ENCODE peak calls at places on chromosomes 3 and 15, in six cellular contexts. R is HFF-Myc; N is stimulated activated naive CD8-positive, alpha-beta T cell treated with anti-CD3 and anti-CD28 coated beads, Interleukin-15, Interleukin-2, amounts not matched to agents 100 U/mL and 50 U/mL, for 24 hours; I is HTR-8/SVneo; F is HFFc6; C is AG04450. U is an unnamed sample.

GRCh38 chr3:111967071-111967470 is 11.8 kb upstream of the ABHD10 start:
- DNase-seq in R (no peak), N (no peak), I (no peak), F (no peak), C (no peak), U (no peak)

GRCh38 chr3:141051641-141052569 is 758 bp downstream of the SPSB4 start:
- DNase-seq in R (no peak), N (no peak), I (peak; percentile 48), F (no peak), C (no peak), U (no peak)

GRCh38 chr15:55151621-55152020 is 45.1 kb downstream of the RSL24D1 start:
- DNase-seq in R (no peak), N (no peak), I (no peak), F (no peak), C (no peak), U (no peak)

GRCh38 chr3:181292984-181293383 is 303.4 kb upstream of the DNAJC19 start:
- DNase-seq in R (no peak), N (no peak), I (no peak), F (no peak), C (no peak), U (peak; percentile 39)

GRCh38 chr3:107699682-107700081 is 176.9 kb downstream of the BBX start:
- DNase-seq in R (no peak), N (no peak), I (no peak), F (peak; percentile 14), C (no peak), U (no peak)

GRCh38 chr3:10599444-10599843 is 94.1 kb upstream of the ATP2B2 start:
- DNase-seq in R (no peak), N (no peak), I (no peak), F (no peak), C (no peak), U (no peak)

GRCh38 chr15:70852501-70853269 is 1.3 kb downstream of the LARP6 start:
- DNase-seq in R (no peak), N (no peak), I (no peak), F (peak; percentile 86), C (no peak), U (peak; percentile 57)

GRCh38 chr3:185583925-185584324 is 2.2 kb upstream of the SENP2 start:
- DNase-seq in R (no peak), N (no peak), I (no peak), F (no peak), C (no peak), U (no peak)

GRCh38 chr15:39752991-39753390 is 29.6 kb downstream of the FSIP1 start:
- DNase-seq in R (no peak), N (no peak), I (no peak), F (no peak), C (no peak), U (no peak)

GRCh38 chr3:53211704-53212702 is 43.8 kb downstream of the TKT start:
- DNase-seq in R (no peak), N (no peak), I (no peak), F (no peak), C (no peak), U (no peak)

GRCh38 chr3:43346990-43347749 is 60.8 kb downstream of the SNRK start:
- DNase-seq in R (no peak), N (peak; percentile 50), I (no peak), F (no peak), C (no peak), U (no peak)

U was measured in kidney glomerular epithelial cell.